ENCODE peak calls at places on chromosomes 3 and 15, in five cellular contexts. A is GM06990, U is ovary, P is B cell, J is HCT116. R is an unnamed sample.

GRCh38 chr3:196632033-196632751 is 7.3 kb upstream of the NRROS start:
- DNase-seq in A (peak; percentile 93), P (peak; percentile 83), U (peak; percentile 46), J (peak; percentile 56), R (peak; percentile 89)

GRCh38 chr3:20046556-20046955 is 6.3 kb downstream of the KAT2B start:
- DNase-seq in P (no peak), U (no peak), A (no peak), J (no peak), R (no peak)

GRCh38 chr15:51111061-51111460 is 16.4 kb upstream of the TNFAIP8L3 start:
- DNase-seq in P (no peak), U (no peak), A (no peak), J (no peak), R (no peak)

GRCh38 chr3:123781571-123782275 is 102.4 kb downstream of the MYLK start:
- DNase-seq in U (no peak), J (no peak), P (no peak), A (no peak), R (no peak)

GRCh38 chr15:40229956-40230355 is 8.9 kb upstream of the PAK6 start:
- DNase-seq in P (no peak), U (no peak), J (no peak), A (no peak), R (no peak)

GRCh38 chr3:108096506-108097325 is 5.9 kb upstream of the CD47 start:
- DNase-seq in U (no peak), A (no peak), P (no peak), J (no peak), R (no peak)

GRCh38 chr3:171458857-171459129 is 1.4 kb downstream of the TNIK start:
- DNase-seq in P (no peak), J (no peak), A (no peak), U (no peak), R (no peak)

GRCh38 chr3:24545917-24546316 is 51.3 kb upstream of the THRB start:
- DNase-seq in J (no peak), A (no peak), P (no peak), U (no peak), R (no peak)

GRCh38 chr15:101351736-101352135 is 56.7 kb upstream of the SNRPA1 start:
- DNase-seq in A (no peak), P (no peak), J (no peak), U (no peak), R (no peak)

GRCh38 chr15:44593042-44593736 is 56.2 kb downstream of the EIF3J start:
- DNase-seq in U (no peak), J (peak; percentile 12), P (no peak), A (no peak), R (no peak)

GRCh38 chr3:12541625-12542024 is 3.7 kb downstream of the MKRN2OS start:
- DNase-seq in J (no peak), U (no peak), P (no peak), A (no peak), R (no peak)

DNA sequence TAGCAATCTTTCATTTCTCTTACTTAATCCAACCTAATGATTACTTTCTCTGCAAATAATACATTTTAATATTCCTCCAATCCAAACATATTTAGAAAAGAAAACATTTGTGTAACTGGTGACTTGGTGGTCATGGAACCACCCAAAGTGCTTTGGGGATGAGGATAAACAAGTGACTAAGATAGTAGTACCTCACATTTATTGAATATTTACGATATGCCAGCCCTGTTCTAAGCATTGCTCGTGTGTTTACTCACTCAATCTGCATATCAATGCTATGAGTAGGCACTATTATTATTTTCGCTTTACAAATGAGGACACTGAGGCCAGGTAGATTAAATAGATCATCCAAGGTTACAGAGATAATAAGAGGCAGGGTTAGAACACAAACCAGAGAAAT is 189.5 kb downstream of the SHOX2 start:
- DNase-seq in J (no peak), A (no peak), P (no peak), U (no peak), R (no peak)
- TF ChIP-seq CTCF in J (no peak), A (no peak), P (no peak), U (no peak), R (no peak)

GRCh38 chr3:150117076-150117475 is 146.4 kb upstream of the PFN2 start:
- DNase-seq in A (no peak), P (no peak), J (no peak), U (no peak), R (no peak)
- TF ChIP-seq CTCF in A (no peak), P (no peak), J (no peak), U (no peak), R (no peak)

GRCh38 chr15:42800731-42801474 is 64.0 kb upstream of the CDAN1 start:
- DNase-seq in P (no peak), J (no peak), U (no peak), A (no peak), R (no peak)
- TF ChIP-seq CTCF in P (no peak), J (peak; percentile 26), U (no peak), A (peak; percentile 35), R (no peak)

GRCh38 chr3:48439820-48440589 is at the start of the genes CCDC51 and TMA7:
- DNase-seq in P (peak; percentile 99), U (peak; percentile 98), A (peak; percentile 94), J (peak; percentile 96), R (peak; percentile 99)
- TF ChIP-seq CTCF in P (peak; percentile 37), U (no peak), A (no peak), J (no peak), R (no peak)

DNA sequence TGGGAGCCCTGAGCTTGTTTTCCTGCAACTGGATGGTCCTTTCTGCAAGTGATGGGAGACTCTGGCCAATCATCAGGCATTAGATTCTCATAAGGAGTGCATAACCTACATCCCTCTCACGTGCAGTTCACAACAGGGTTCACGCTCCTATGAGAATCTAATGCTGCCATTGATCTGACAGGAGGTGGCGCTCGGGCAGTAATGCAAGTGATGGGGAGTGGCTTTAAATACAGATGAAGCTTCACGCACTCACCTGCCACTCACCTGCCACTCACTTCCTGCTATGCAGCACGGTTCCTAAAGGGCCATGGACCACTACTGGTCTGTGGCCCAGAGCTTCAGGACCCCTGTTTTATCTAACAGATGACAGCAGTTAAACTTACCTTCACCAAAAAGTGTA is 21.4 kb downstream of the CSNK1G1 start:
- DNase-seq in P (no peak), J (peak; percentile 51), A (no peak), U (no peak), R (no peak)
- TF ChIP-seq CTCF in P (no peak), J (peak; percentile 37), A (no peak), U (no peak), R (no peak)

GRCh38 chr3:139317660-139318430 is 26.0 kb upstream of the MRPS22 start:
- DNase-seq in A (no peak), U (no peak), P (peak; percentile 37), J (peak; percentile 79), R (no peak)

GRCh38 chr3:139318431-139318816 is 25.4 kb upstream of the MRPS22 start:
- DNase-seq in U (no peak), A (no peak), P (no peak), J (no peak), R (no peak)

GRCh38 chr3:139320551-139321309 is 23.1 kb upstream of the MRPS22 start:
- DNase-seq in P (peak; percentile 15), J (no peak), U (no peak), A (no peak), R (no peak)

GRCh38 chr3:139318826-139319225 is 25.0 kb upstream of the MRPS22 start:
- DNase-seq in U (no peak), J (no peak), A (no peak), P (peak; percentile 29), R (no peak)

GRCh38 chr3:139319428-139320402 is 24.1 kb upstream of the MRPS22 start:
- DNase-seq in A (no peak), P (peak; percentile 26), U (no peak), J (no peak), R (no peak)
- TF ChIP-seq CTCF in A (peak; percentile 38), P (no peak), U (no peak), J (peak; percentile 90), R (no peak)

GRCh38 chr3:111285188-111285547 is 213.6 kb downstream of the NECTIN3 start:
- DNase-seq in P (no peak), A (no peak), J (no peak), U (no peak), R (no peak)

GRCh38 chr3:111286749-111287148 is 215.1 kb downstream of the NECTIN3 start:
- DNase-seq in J (no peak), A (no peak), P (no peak), U (no peak), R (no peak)

GRCh38 chr3:111285691-111286090 is 214.1 kb downstream of the NECTIN3 start:
- DNase-seq in P (no peak), J (no peak), A (no peak), U (no peak), R (no peak)

GRCh38 chr3:111283165-111283564 is 211.5 kb downstream of the NECTIN3 start:
- DNase-seq in U (no peak), J (no peak), P (no peak), A (no peak), R (no peak)

GRCh38 chr3:111284485-111285187 is 213.0 kb downstream of the NECTIN3 start:
- DNase-seq in U (no peak), J (no peak), P (no peak), A (no peak), R (no peak)
- TF ChIP-seq CTCF in U (no peak), J (no peak), P (no peak), A (no peak), R (no peak)